ENCODE peak calls at places on chromosomes 3 and 15, in seven cellular contexts. X is mammary epithelial cell, D is pancreas, J is heart left ventricle, L is IMR-90, B is A549, Y is lung. H is an unnamed sample.

GRCh38 chr3:39499651-39500273 is 32.3 kb downstream of the MOBP start:
- DNase-seq in Y (no peak), B (no peak), J (no peak), L (no peak), X (peak; percentile 10), D (no peak), H (no peak)

GRCh38 chr3:47225310-47225906 is 57.2 kb downstream of the KIF9 start:
- DNase-seq in X (no peak), J (no peak), L (peak; percentile 56), D (no peak), B (no peak), Y (no peak), H (no peak)

GRCh38 chr3:31533169-31533870 is 595 bp downstream of the STT3B start:
- DNase-seq in X (peak; percentile 43), D (peak; percentile 44), Y (peak; percentile 52), L (peak; percentile 1), J (peak; percentile 63), B (peak; percentile 29), H (peak; percentile 71)

GRCh38 chr3:127701281-127701792 is 28.6 kb downstream of the ABTB1 start:
- DNase-seq in X (no peak), B (no peak), J (peak; percentile 72), L (no peak), D (no peak), Y (no peak), H (no peak)

GRCh38 chr3:53243165-53243564 is 12.7 kb downstream of the TKT start:
- DNase-seq in L (no peak), B (peak; percentile 60), Y (no peak), D (peak; percentile 27), J (no peak), X (no peak), H (no peak)

GRCh38 chr3:12628813-12629212 is 35.1 kb downstream of the RAF1 start:
- DNase-seq in Y (no peak), X (no peak), D (no peak), B (no peak), J (no peak), L (no peak), H (no peak)

GRCh38 chr3:139509631-139510030 is 29.9 kb downstream of the RBP1 start:
- DNase-seq in J (no peak), L (no peak), B (no peak), D (no peak), Y (no peak), X (no peak), H (no peak)

GRCh38 chr3:169400874-169401273 is 262.6 kb downstream of the MECOM start:
- DNase-seq in D (no peak), J (no peak), Y (no peak), L (no peak), X (no peak), B (no peak), H (no peak)

GRCh38 chr15:49904296-49904695 is 214.7 kb downstream of the ATP8B4 start:
- DNase-seq in B (no peak), Y (no peak), L (no peak), J (no peak), X (no peak), D (no peak), H (no peak)

GRCh38 chr3:86949850-86950249 is 41.1 kb downstream of the VGLL3 start:
- DNase-seq in Y (no peak), X (peak; percentile 74), J (no peak), L (peak; percentile 80), B (no peak), D (no peak), H (no peak)

GRCh38 chr3:55471522-55472280 is 15.4 kb downstream of the WNT5A start:
- DNase-seq in B (no peak), Y (no peak), L (no peak), X (no peak), D (no peak), J (peak; percentile 51), H (no peak)

DNA sequence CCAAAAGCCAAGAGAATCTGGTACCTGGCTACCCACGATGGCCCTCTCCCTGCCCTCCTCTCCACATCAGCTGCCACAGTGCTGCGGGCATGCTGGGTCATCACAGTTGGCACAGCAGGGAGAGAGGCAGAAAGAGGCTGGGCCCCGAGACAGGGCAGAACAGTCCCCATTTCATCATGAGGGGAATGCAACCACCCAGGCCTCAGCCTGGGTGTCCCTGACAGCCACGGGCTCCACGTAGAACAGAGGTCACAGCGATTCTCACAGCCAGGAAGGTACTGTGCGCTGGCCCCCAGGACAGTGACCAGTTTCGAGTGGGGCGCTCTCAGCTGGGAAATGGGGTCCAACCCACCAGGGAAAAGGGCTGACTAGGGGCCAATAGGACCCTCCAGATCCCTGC is 6.3 kb downstream of the LIPC start:
- DNase-seq in D (no peak), L (no peak), Y (no peak), B (no peak), X (no peak), J (no peak), H (no peak)
- H3K4me1 ChIP-seq in D (peaks cover 12% of the 10 kb centered on the region), L (peaks cover 19% of the 10 kb centered on the region), Y (peaks cover 19% of the 10 kb centered on the region), B (peaks cover 67% of the 10 kb centered on the region), X (peaks cover 32% of the 10 kb centered on the region), J (peaks cover 25% of the 10 kb centered on the region), H (peaks cover 9% of the 10 kb centered on the region)

DNA sequence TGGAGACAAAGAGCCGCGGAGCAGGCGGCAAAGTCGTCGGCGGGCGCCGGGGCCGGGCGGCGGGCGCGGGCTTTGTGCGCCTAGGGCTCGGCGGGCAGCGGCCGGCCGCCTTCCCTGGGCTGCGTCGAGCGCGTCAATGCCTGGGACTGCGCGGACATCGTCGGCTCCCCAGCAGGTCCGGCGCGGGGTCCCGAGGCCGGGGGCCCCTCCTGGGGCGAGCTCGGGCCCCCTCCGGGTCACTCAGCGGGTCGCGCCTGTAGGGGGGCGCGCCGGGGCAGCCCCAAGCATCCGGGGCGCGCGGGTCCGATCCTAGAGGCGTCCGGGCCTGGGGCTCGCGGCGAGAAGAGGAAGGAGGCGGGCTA is 761 bp downstream of the TLE3 start:
- DNase-seq in D (no peak), Y (no peak), X (no peak), J (no peak), B (no peak), L (no peak), H (peak; percentile 77)
- H3K4me1 ChIP-seq in D (peaks cover 35% of the 10 kb centered on the region), Y (peaks cover 25% of the 10 kb centered on the region), X (peaks cover 41% of the 10 kb centered on the region), J (peaks cover 56% of the 10 kb centered on the region), B (peaks cover 43% of the 10 kb centered on the region), L (peaks cover 38% of the 10 kb centered on the region), H (peaks cover 43% of the 10 kb centered on the region)

GRCh38 chr3:197697355-197697754 is 39.3 kb downstream of the RUBCN start:
- DNase-seq in B (no peak), L (no peak), D (no peak), Y (no peak), J (no peak), X (no peak), H (no peak)
- H3K4me1 ChIP-seq in B (no peaks in the 10 kb centered on the region), L (peaks cover 7% of the 10 kb centered on the region), D (no peaks in the 10 kb centered on the region), Y (no peaks in the 10 kb centered on the region), J (no peaks in the 10 kb centered on the region), X (no peaks in the 10 kb centered on the region), H (no peaks in the 10 kb centered on the region)

DNA sequence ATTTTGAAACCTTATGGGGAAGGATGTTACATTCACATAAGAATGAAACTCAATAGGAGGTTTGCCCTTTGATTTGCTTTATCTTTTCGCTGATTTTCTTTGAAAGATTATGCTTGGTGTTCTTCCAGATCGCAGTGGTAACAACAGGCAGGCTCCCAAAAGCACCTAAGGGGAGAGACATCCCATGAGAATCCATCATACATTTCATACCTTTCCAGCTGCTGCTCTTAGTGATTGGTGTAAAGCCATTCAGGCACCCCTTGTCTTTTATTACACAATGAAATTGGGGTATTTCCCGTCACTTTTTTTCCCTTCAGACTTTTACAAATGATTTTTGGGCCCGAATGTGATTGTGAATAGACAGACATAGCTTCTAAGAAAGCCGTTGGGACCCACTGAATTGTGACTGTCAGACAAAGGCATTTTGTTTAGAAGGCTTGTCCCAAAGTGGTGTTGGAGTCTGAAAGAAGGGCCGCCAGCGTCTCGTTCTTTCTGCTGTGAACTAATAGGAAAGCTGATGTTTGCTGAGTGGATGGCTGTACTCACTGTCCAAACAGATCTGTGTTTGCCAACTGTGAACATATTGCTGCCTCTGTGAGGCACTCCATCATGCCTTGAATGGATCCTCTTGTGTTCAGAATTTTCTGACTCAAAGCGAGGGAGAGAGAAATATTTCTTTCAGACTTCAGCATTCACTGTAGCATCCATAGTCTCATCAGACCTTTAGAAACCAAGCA is 164.3 kb downstream of the FNDC3B start:
- DNase-seq in D (no peak), Y (no peak), B (peak; percentile 79), X (peak; percentile 43), L (no peak), J (no peak), H (peak; percentile 42)
- H3K4me1 ChIP-seq in D (peaks cover 40% of the 10 kb centered on the region), Y (peaks cover 54% of the 10 kb centered on the region), B (peaks cover 72% of the 10 kb centered on the region), X (peaks cover 38% of the 10 kb centered on the region), L (peaks cover 21% of the 10 kb centered on the region), J (peaks cover 22% of the 10 kb centered on the region), H (peaks cover 19% of the 10 kb centered on the region)

DNA sequence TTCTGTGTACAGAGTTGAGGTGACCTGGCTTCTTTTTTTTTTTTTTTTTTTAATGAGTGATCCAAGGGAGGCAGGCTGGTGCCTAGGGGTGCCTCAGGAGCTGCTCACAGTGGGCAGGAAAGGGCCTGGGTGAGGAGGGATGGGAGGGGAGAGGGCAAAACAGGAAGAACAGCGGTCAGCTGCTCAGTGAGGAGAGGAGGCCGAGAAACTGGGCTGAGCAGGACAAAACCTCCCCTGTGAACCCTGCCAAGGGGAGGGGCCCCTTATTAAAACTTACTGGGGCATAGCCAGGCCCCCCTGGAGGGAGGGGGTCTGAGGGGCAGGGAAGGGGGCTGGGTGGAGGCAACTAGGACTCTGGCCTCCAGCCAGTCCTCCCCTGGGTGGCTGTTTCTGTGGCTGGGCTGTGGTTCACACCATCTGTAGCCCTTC is 3.5 kb downstream of the PLEKHO2 start:
- DNase-seq in L (no peak), B (no peak), X (no peak), Y (no peak), J (peak; percentile 64), D (no peak), H (peak; percentile 7)
- H3K4me1 ChIP-seq in L (peaks cover 30% of the 10 kb centered on the region), B (peaks cover 13% of the 10 kb centered on the region), X (peaks cover 54% of the 10 kb centered on the region), Y (no peaks in the 10 kb centered on the region), J (peaks cover 32% of the 10 kb centered on the region), D (peaks cover 4% of the 10 kb centered on the region), H (peaks cover 36% of the 10 kb centered on the region)

DNA sequence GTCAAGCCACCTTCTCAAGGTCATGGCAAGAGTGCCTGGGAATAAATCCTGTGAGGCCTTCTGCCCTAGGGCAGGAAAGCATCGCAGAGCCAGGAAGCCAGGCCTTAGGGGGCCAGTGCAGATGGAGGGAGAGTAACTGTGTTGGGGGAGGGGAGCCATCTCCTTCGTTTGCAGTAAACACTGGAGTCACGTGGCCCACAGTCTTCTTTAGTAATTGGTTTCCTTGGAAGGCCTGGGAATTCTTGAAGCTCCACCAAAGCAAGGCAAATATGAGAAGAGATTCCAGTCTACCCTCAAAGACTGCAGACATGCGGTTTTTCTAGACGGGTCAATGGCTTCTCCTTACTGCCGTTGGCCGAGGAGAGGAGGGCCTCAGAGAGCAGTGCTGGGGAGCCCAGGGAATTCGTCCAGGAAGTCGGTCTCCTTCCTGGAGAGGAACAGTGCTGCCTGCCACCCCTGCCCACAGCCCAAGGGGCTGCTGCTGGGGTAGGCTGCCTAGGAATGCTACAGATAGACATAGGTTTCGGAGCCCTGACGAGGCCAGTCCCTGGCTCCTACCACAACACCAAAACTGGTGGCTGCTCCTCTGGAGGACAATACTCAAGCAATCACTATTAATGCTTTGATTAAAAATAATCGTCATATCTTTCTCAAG is 30.6 kb downstream of the ANP32A start:
- DNase-seq in J (no peak), D (peak; percentile 23), X (no peak), L (peak; percentile 58), B (no peak), Y (no peak), H (peak; percentile 51)
- H3K4me1 ChIP-seq in J (peaks cover 71% of the 10 kb centered on the region), D (peaks cover 57% of the 10 kb centered on the region), X (peaks cover 48% of the 10 kb centered on the region), L (peaks cover 12% of the 10 kb centered on the region), B (peaks cover 46% of the 10 kb centered on the region), Y (peaks cover 61% of the 10 kb centered on the region), H (peaks cover 36% of the 10 kb centered on the region)